ENCODE peak calls at places on chromosomes 16 and 17, in five cellular contexts. One of them, this sample, is unnamed.

GRCh38 chr16:4212934-4213296 is 29.0 kb downstream of the SRL start:
- DNase-seq in T-helper 1 cell: no peak
- DNase-seq in esophagus squamous epithelium: no peak
- DNase-seq in EL: peak
- DNase-seq in AG09309: no peak
- DNase-seq in this sample: no peak

GRCh38 chr17:50564916-50565315 is 4.4 kb downstream of the CACNA1G start:
- DNase-seq in EL: peak
- DNase-seq in esophagus squamous epithelium: no peak
- DNase-seq in T-helper 1 cell: no peak
- DNase-seq in AG09309: peak
- DNase-seq in this sample: no peak

GRCh38 chr17:3667366-3668278 is 756 bp downstream of the TAX1BP3 start:
- DNase-seq in esophagus squamous epithelium: no peak
- DNase-seq in EL: peak
- DNase-seq in T-helper 1 cell: no peak
- DNase-seq in AG09309: peak
- DNase-seq in this sample: no peak

GRCh38 chr17:50739098-50739497 is 19.7 kb downstream of the LUC7L3 start:
- DNase-seq in T-helper 1 cell: no peak
- DNase-seq in AG09309: no peak
- DNase-seq in esophagus squamous epithelium: no peak
- DNase-seq in EL: no peak
- DNase-seq in this sample: no peak

GRCh38 chr16:13120557-13120956 is 219.2 kb downstream of the SHISA9 start:
- DNase-seq in EL: no peak
- DNase-seq in AG09309: no peak
- DNase-seq in T-helper 1 cell: no peak
- DNase-seq in esophagus squamous epithelium: no peak
- DNase-seq in this sample: no peak

GRCh38 chr17:9943343-9943742 is 38.3 kb upstream of the RCVRN start:
- DNase-seq in T-helper 1 cell: no peak
- DNase-seq in EL: no peak
- DNase-seq in esophagus squamous epithelium: no peak
- DNase-seq in AG09309: no peak
- DNase-seq in this sample: no peak

GRCh38 chr17:61399131-61400057 is at the start of gene TBX2:
- DNase-seq in T-helper 1 cell: no peak
- DNase-seq in esophagus squamous epithelium: no peak
- DNase-seq in EL: peak
- DNase-seq in AG09309: peak
- DNase-seq in this sample: no peak

GRCh38 chr17:55005520-55005919 is 37.0 kb downstream of the STXBP4 start:
- DNase-seq in EL: peak
- DNase-seq in T-helper 1 cell: no peak
- DNase-seq in esophagus squamous epithelium: no peak
- DNase-seq in AG09309: no peak
- DNase-seq in this sample: peak

GRCh38 chr17:74541176-74542111 is 4.5 kb downstream of the CD300C start:
- DNase-seq in EL: no peak
- DNase-seq in T-helper 1 cell: no peak
- DNase-seq in AG09309: no peak
- DNase-seq in esophagus squamous epithelium: no peak
- DNase-seq in this sample: no peak

GRCh38 chr17:30291571-30292489 is at the start of gene BLMH:
- DNase-seq in esophagus squamous epithelium: no peak
- DNase-seq in AG09309: no peak
- DNase-seq in EL: peak
- DNase-seq in T-helper 1 cell: peak
- DNase-seq in this sample: no peak

GRCh38 chr16:80008857-80009256 is 408.3 kb upstream of the MAF start:
- DNase-seq in T-helper 1 cell: no peak
- DNase-seq in AG09309: no peak
- DNase-seq in esophagus squamous epithelium: no peak
- DNase-seq in EL: no peak
- DNase-seq in this sample: no peak

GRCh38 chr16:386641-387156 is 4.9 kb upstream of the PGAP6 start:
- DNase-seq in AG09309: no peak
- DNase-seq in EL: no peak
- DNase-seq in T-helper 1 cell: no peak
- DNase-seq in esophagus squamous epithelium: no peak
- DNase-seq in this sample: no peak

GRCh38 chr17:59723607-59724006 is 16.2 kb downstream of the VMP1 start:
- DNase-seq in EL: no peak
- DNase-seq in AG09309: no peak
- DNase-seq in esophagus squamous epithelium: no peak
- DNase-seq in T-helper 1 cell: no peak
- DNase-seq in this sample: no peak

This sample was measured in SK-N-MC.